ENCODE peak calls at places on chromosomes 12 and 14, in eight cellular contexts. L is NCI-H1417; E is activated T-helper 1 cell treated with anti-CD3 and anti-CD28 coated beads, Interleukin-2, amount 50 U/mL, for 16 hours; C is T-helper 1 cell; Y is fibroblast of the aortic adventitia; F is GM12865; X is AG08396; J is HEK293T. N is an unnamed sample.

GRCh38 chr14:50667491-50668007 is 557 bp downstream of the SAV1 start:
- DNase-seq in L (peak), E (peak), C (no peak), Y (no peak), F (peak), X (no peak), J (peak), N (peak)

GRCh38 chr12:52216807-52217206 is 16.2 kb upstream of the KRT7 start:
- DNase-seq in L (no peak), E (no peak), C (no peak), Y (no peak), F (no peak), X (no peak), J (no peak), N (no peak)

GRCh38 chr12:93157279-93157678 is 220.4 kb upstream of the NUDT4 start:
- DNase-seq in L (no peak), E (no peak), C (no peak), Y (no peak), F (no peak), X (no peak), J (no peak), N (no peak)

GRCh38 chr12:79690606-79691298 is at the start of gene PAWR:
- DNase-seq in L (peak), E (no peak), C (peak), Y (peak), F (peak), X (peak), J (peak), N (peak)

GRCh38 chr12:124259168-124260066 is 35.5 kb upstream of the RFLNA start:
- DNase-seq in L (no peak), E (no peak), C (no peak), Y (peak), F (no peak), X (no peak), J (no peak), N (no peak)

GRCh38 chr12:31876568-31877424 is 82.4 kb upstream of the RESF1 start:
- DNase-seq in L (no peak), E (no peak), C (no peak), Y (no peak), F (no peak), X (no peak), J (no peak), N (no peak)

GRCh38 chr14:61386173-61386772 is 64.9 kb downstream of the PRKCH start:
- DNase-seq in L (no peak), E (no peak), C (no peak), Y (no peak), F (no peak), X (no peak), J (no peak), N (no peak)

GRCh38 chr12:124741211-124741610 is 122.5 kb downstream of the SCARB1 start:
- DNase-seq in L (no peak), E (no peak), C (no peak), Y (no peak), F (no peak), X (no peak), J (no peak), N (no peak)

GRCh38 chr14:90647469-90647868 is 168.8 kb downstream of the TTC7B start:
- DNase-seq in L (no peak), E (no peak), C (no peak), Y (no peak), F (no peak), X (no peak), J (no peak), N (no peak)

GRCh38 chr12:12983420-12984035 is 16.5 kb downstream of the HEBP1 start:
- DNase-seq in L (peak), E (no peak), C (no peak), Y (peak), F (peak), X (peak), J (peak), N (peak)

GRCh38 chr12:48978741-48979601 is 849 bp downstream of the WNT1 start:
- DNase-seq in L (no peak), E (no peak), C (no peak), Y (no peak), F (no peak), X (no peak), J (no peak), N (no peak)

GRCh38 chr12:124456652-124457152 is 110.7 kb downstream of the NCOR2 start:
- DNase-seq in L (no peak), E (peak), C (peak), Y (no peak), F (peak), X (no peak), J (no peak), N (no peak)

GRCh38 chr12:85466906-85467305 is 186.9 kb downstream of the ALX1 start:
- DNase-seq in L (no peak), E (no peak), C (no peak), Y (peak), F (no peak), X (no peak), J (no peak), N (no peak)

N was measured in iPS-NIHi11.